ENCODE peak calls at places on chromosome 4, in nine cellular contexts. One of them, this sample, is unnamed. For H3K4me1, the result is how much of the 10 kb centered on the place peaks cover.

GRCh38 chr4:121594796-121595526 is 101.8 kb downstream of the ANXA5 start:
- DNase-seq in upper lobe of left lung: no peak
- DNase-seq in suprapubic skin: no peak
- DNase-seq in tibial nerve: no peak
- DNase-seq in H1: no peak
- DNase-seq in stomach: no peak
- DNase-seq in A549: peak
- DNase-seq in ovary: no peak
- DNase-seq in K562: no peak
- DNase-seq in this sample: no peak

GRCh38 chr4:85367815-85368214 is 107.1 kb upstream of the ARHGAP24 start:
- DNase-seq in upper lobe of left lung: no peak
- DNase-seq in suprapubic skin: no peak
- DNase-seq in tibial nerve: no peak
- DNase-seq in H1: no peak
- DNase-seq in stomach: no peak
- DNase-seq in A549: no peak
- DNase-seq in ovary: no peak
- DNase-seq in K562: no peak
- DNase-seq in this sample: no peak

GRCh38 chr4:147136308-147136707 is 190.6 kb upstream of the TTC29 start:
- DNase-seq in upper lobe of left lung: peak
- DNase-seq in suprapubic skin: no peak
- DNase-seq in tibial nerve: no peak
- DNase-seq in H1: no peak
- DNase-seq in stomach: no peak
- DNase-seq in A549: no peak
- DNase-seq in ovary: peak
- DNase-seq in K562: no peak
- DNase-seq in this sample: no peak

GRCh38 chr4:20687894-20688293 is 12.4 kb upstream of the PACRGL start:
- DNase-seq in upper lobe of left lung: no peak
- DNase-seq in suprapubic skin: no peak
- DNase-seq in tibial nerve: no peak
- DNase-seq in H1: no peak
- DNase-seq in stomach: no peak
- DNase-seq in A549: no peak
- DNase-seq in ovary: no peak
- DNase-seq in K562: no peak
- DNase-seq in this sample: no peak

GRCh38 chr4:184293552-184293951 is 75.9 kb upstream of the ENPP6 start:
- DNase-seq in upper lobe of left lung: peak
- DNase-seq in suprapubic skin: no peak
- DNase-seq in tibial nerve: no peak
- DNase-seq in H1: no peak
- DNase-seq in stomach: peak
- DNase-seq in A549: no peak
- DNase-seq in ovary: no peak
- DNase-seq in K562: no peak
- DNase-seq in this sample: peak

GRCh38 chr4:106384878-106385277 is 16.3 kb upstream of the GIMD1 start:
- DNase-seq in upper lobe of left lung: no peak
- DNase-seq in suprapubic skin: no peak
- DNase-seq in tibial nerve: no peak
- DNase-seq in H1: no peak
- DNase-seq in stomach: no peak
- DNase-seq in A549: no peak
- DNase-seq in ovary: no peak
- DNase-seq in K562: no peak
- DNase-seq in this sample: no peak

GRCh38 chr4:2785613-2786012 is 7.3 kb upstream of the SH3BP2 start:
- DNase-seq in upper lobe of left lung: peak
- DNase-seq in suprapubic skin: peak
- DNase-seq in tibial nerve: peak
- DNase-seq in H1: no peak
- DNase-seq in stomach: peak
- DNase-seq in A549: no peak
- DNase-seq in ovary: no peak
- DNase-seq in K562: no peak
- DNase-seq in this sample: no peak

GRCh38 chr4:122764808-122765189 is 32.3 kb downstream of the BBS12 start:
- DNase-seq in upper lobe of left lung: no peak
- DNase-seq in suprapubic skin: no peak
- DNase-seq in tibial nerve: no peak
- DNase-seq in H1: no peak
- DNase-seq in stomach: no peak
- DNase-seq in A549: peak
- DNase-seq in ovary: no peak
- DNase-seq in K562: no peak
- DNase-seq in this sample: no peak

GRCh38 chr4:168662297-168662985 is 165.6 kb downstream of the PALLD start:
- DNase-seq in upper lobe of left lung: no peak
- DNase-seq in suprapubic skin: no peak
- DNase-seq in tibial nerve: no peak
- DNase-seq in H1: no peak
- DNase-seq in stomach: no peak
- DNase-seq in A549: peak
- DNase-seq in ovary: no peak
- DNase-seq in K562: no peak
- DNase-seq in this sample: no peak

GRCh38 chr4:11367371-11367770 is 61.3 kb downstream of the HS3ST1 start:
- DNase-seq in upper lobe of left lung: peak
- DNase-seq in suprapubic skin: peak
- DNase-seq in tibial nerve: peak
- DNase-seq in H1: no peak
- DNase-seq in stomach: peak
- DNase-seq in A549: peak
- DNase-seq in ovary: peak
- DNase-seq in K562: no peak
- DNase-seq in this sample: peak

GRCh38 chr4:41069268-41069667 is 145.1 kb downstream of the APBB2 start:
- DNase-seq in upper lobe of left lung: no peak
- DNase-seq in suprapubic skin: no peak
- DNase-seq in tibial nerve: no peak
- DNase-seq in H1: no peak
- DNase-seq in stomach: no peak
- DNase-seq in A549: no peak
- DNase-seq in ovary: no peak
- DNase-seq in K562: no peak
- DNase-seq in this sample: no peak

GRCh38 chr4:38610844-38611550 is 53.0 kb upstream of the KLF3 start:
- DNase-seq in upper lobe of left lung: peak
- DNase-seq in suprapubic skin: no peak
- DNase-seq in tibial nerve: no peak
- DNase-seq in H1: no peak
- DNase-seq in stomach: peak
- DNase-seq in A549: no peak
- DNase-seq in ovary: peak
- DNase-seq in K562: no peak
- DNase-seq in this sample: peak

DNA sequence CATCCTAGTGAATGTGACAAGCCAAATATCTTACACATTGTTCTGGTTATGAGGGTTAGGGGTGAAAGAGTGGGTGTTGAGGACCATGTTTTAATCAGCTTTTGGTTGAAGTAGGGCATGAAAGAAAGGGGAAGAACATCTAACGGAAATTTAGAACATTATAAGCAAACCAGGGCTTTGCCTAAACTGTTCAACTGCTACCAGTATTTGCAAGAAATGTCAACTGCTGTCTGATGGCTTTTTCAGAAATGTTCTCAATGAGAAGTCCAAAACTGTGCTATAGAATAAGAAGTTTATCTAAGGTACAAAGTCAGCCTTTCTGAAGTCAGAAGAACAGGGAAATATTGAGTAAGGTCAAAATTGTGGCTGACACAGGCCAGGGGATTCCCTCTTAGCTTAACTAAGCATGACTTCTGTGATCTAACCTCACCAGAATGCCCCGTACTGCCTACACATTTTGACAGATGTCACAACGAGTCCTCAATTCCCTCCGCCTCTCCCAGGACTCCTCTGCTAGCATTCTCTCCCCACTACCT is 67.1 kb downstream of the DTHD1 start:
- DNase-seq in upper lobe of left lung: no peak
- DNase-seq in suprapubic skin: no peak
- DNase-seq in tibial nerve: no peak
- DNase-seq in H1: no peak
- DNase-seq in stomach: no peak
- DNase-seq in A549: no peak
- DNase-seq in ovary: no peak
- DNase-seq in K562: no peak
- DNase-seq in this sample: no peak
- H3K27ac ChIP-seq in upper lobe of left lung: no peak
- H3K27ac ChIP-seq in suprapubic skin: no peak
- H3K27ac ChIP-seq in tibial nerve: no peak
- H3K27ac ChIP-seq in H1: no peak
- H3K27ac ChIP-seq in stomach: no peak
- H3K27ac ChIP-seq in A549: no peak
- H3K27ac ChIP-seq in ovary: no peak
- H3K27ac ChIP-seq in K562: no peak
- H3K27ac ChIP-seq in this sample: no peak

GRCh38 chr4:7742807-7743158 is 196.9 kb downstream of the AFAP1 start:
- DNase-seq in upper lobe of left lung: no peak
- DNase-seq in suprapubic skin: no peak
- DNase-seq in tibial nerve: no peak
- DNase-seq in H1: no peak
- DNase-seq in stomach: no peak
- DNase-seq in A549: no peak
- DNase-seq in ovary: no peak
- DNase-seq in K562: no peak
- DNase-seq in this sample: no peak

GRCh38 chr4:7741946-7742806 is 197.5 kb downstream of the AFAP1 start:
- DNase-seq in upper lobe of left lung: no peak
- DNase-seq in suprapubic skin: no peak
- DNase-seq in tibial nerve: no peak
- DNase-seq in H1: no peak
- DNase-seq in stomach: no peak
- DNase-seq in A549: no peak
- DNase-seq in ovary: no peak
- DNase-seq in K562: no peak
- DNase-seq in this sample: no peak

GRCh38 chr4:7746351-7747061 is 193.2 kb downstream of the AFAP1 start:
- DNase-seq in upper lobe of left lung: no peak
- DNase-seq in suprapubic skin: no peak
- DNase-seq in tibial nerve: no peak
- DNase-seq in H1: no peak
- DNase-seq in stomach: no peak
- DNase-seq in A549: no peak
- DNase-seq in ovary: no peak
- DNase-seq in K562: no peak
- DNase-seq in this sample: no peak

GRCh38 chr4:7745486-7745885 is 194.2 kb downstream of the AFAP1 start:
- DNase-seq in upper lobe of left lung: no peak
- DNase-seq in suprapubic skin: no peak
- DNase-seq in tibial nerve: no peak
- DNase-seq in H1: no peak
- DNase-seq in stomach: no peak
- DNase-seq in A549: no peak
- DNase-seq in ovary: no peak
- DNase-seq in K562: no peak
- DNase-seq in this sample: no peak

GRCh38 chr4:7744131-7744804 is 195.4 kb downstream of the AFAP1 start:
- DNase-seq in upper lobe of left lung: no peak
- DNase-seq in suprapubic skin: no peak
- DNase-seq in tibial nerve: no peak
- DNase-seq in H1: no peak
- DNase-seq in stomach: no peak
- DNase-seq in A549: no peak
- DNase-seq in ovary: no peak
- DNase-seq in K562: no peak
- DNase-seq in this sample: no peak
- TF ChIP-seq EP300 in upper lobe of left lung: no peak
- TF ChIP-seq EP300 in suprapubic skin: no peak
- TF ChIP-seq EP300 in tibial nerve: peak
- TF ChIP-seq EP300 in H1: no peak
- TF ChIP-seq EP300 in stomach: no peak
- TF ChIP-seq EP300 in A549: no peak
- TF ChIP-seq EP300 in ovary: no peak
- TF ChIP-seq EP300 in K562: no peak
- TF ChIP-seq EP300 in this sample: no peak

GRCh38 chr4:139170932-139171331 is 6.1 kb downstream of the ELF2 start:
- DNase-seq in upper lobe of left lung: no peak
- DNase-seq in suprapubic skin: no peak
- DNase-seq in tibial nerve: no peak
- DNase-seq in H1: no peak
- DNase-seq in stomach: no peak
- DNase-seq in A549: no peak
- DNase-seq in ovary: no peak
- DNase-seq in K562: no peak
- DNase-seq in this sample: no peak
- H3K4me1 ChIP-seq in upper lobe of left lung: under half
- H3K4me1 ChIP-seq in suprapubic skin: under half
- H3K4me1 ChIP-seq in tibial nerve: half or more
- H3K4me1 ChIP-seq in H1: under half
- H3K4me1 ChIP-seq in stomach: under half
- H3K4me1 ChIP-seq in A549: under half
- H3K4me1 ChIP-seq in ovary: under half
- H3K4me1 ChIP-seq in K562: under half
- H3K4me1 ChIP-seq in this sample: under half

DNA sequence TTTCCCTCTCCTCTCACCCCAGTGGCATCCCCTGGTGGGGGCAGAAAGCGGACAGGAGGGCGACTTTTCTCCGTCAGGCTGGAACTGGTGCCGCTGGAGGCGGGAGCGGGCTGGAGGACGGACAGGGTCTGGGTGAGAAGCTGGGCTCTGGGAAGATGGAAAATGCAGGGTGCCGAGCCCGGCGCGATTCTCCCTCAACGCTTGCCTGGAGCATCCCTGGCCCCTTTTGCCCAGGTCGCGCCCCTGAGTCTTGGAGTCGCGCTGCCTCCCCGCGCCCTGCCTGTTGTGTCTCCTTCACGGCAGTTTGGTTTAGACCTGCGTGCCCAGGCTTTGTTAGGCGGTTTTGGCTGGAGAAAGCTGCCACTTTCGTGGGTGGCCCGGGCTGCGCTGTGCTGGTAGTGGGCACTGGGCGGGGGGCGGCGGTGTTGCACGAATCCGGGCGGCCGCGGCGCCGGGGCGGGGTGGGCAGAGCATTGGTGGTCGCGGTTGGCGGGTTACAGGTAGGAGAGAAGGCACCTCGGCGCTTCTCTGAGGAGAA is 2.0 kb downstream of the ADGRL3 start:
- DNase-seq in upper lobe of left lung: no peak
- DNase-seq in suprapubic skin: peak
- DNase-seq in tibial nerve: no peak
- DNase-seq in H1: no peak
- DNase-seq in stomach: no peak
- DNase-seq in A549: no peak
- DNase-seq in ovary: no peak
- DNase-seq in K562: no peak
- DNase-seq in this sample: no peak
- H3K27ac ChIP-seq in upper lobe of left lung: no peak
- H3K27ac ChIP-seq in suprapubic skin: peak
- H3K27ac ChIP-seq in tibial nerve: peak
- H3K27ac ChIP-seq in H1: no peak
- H3K27ac ChIP-seq in stomach: peak
- H3K27ac ChIP-seq in A549: no peak
- H3K27ac ChIP-seq in ovary: no peak
- H3K27ac ChIP-seq in K562: no peak
- H3K27ac ChIP-seq in this sample: peak

GRCh38 chr4:15077969-15078368 is 75.7 kb downstream of the CPEB2 start:
- DNase-seq in upper lobe of left lung: no peak
- DNase-seq in suprapubic skin: no peak
- DNase-seq in tibial nerve: no peak
- DNase-seq in H1: no peak
- DNase-seq in stomach: no peak
- DNase-seq in A549: peak
- DNase-seq in ovary: no peak
- DNase-seq in K562: no peak
- DNase-seq in this sample: no peak
- TF ChIP-seq EP300 in upper lobe of left lung: no peak
- TF ChIP-seq EP300 in suprapubic skin: no peak
- TF ChIP-seq EP300 in tibial nerve: no peak
- TF ChIP-seq EP300 in H1: no peak
- TF ChIP-seq EP300 in stomach: no peak
- TF ChIP-seq EP300 in A549: peak
- TF ChIP-seq EP300 in ovary: no peak
- TF ChIP-seq EP300 in K562: no peak
- TF ChIP-seq EP300 in this sample: no peak